ENCODE peak calls at places on chromosomes 4 and X, in ten cellular contexts. X is right cardiac atrium, J is cardiac fibroblast, Q is astrocyte, V is endodermal cell, L is heart right ventricle, P is transverse colon, G is epithelial cell of esophagus, K is kidney epithelial cell, A is dorsolateral prefrontal cortex. S is an unnamed sample.
A peak's percentile ranks its signal among the peaks of the same experiment; 100 is the strongest.

GRCh38 chrX:427812-428725 is 41.4 kb upstream of the PPP2R3B start:
- DNase-seq in G (no peak), P (no peak), Q (no peak), L (no peak), X (no peak), K (no peak), A (no peak), J (peak; percentile 18), V (peak; percentile 88), S (no peak)

GRCh38 chr4:23962462-23962861 is 72.6 kb upstream of the PPARGC1A start:
- DNase-seq in V (no peak), P (no peak), K (no peak), J (no peak), A (no peak), Q (no peak), X (no peak), L (no peak), G (no peak), S (no peak)

GRCh38 chr4:175678451-175678850 is 133.6 kb downstream of the GPM6A start:
- DNase-seq in G (no peak), K (no peak), V (no peak), P (no peak), L (no peak), J (no peak), Q (no peak), A (no peak), X (no peak), S (no peak)

GRCh38 chr4:99811850-99812249 is 4.8 kb upstream of the DAPP1 start:
- DNase-seq in G (peak; percentile 73), J (peak; percentile 63), V (peak; percentile 57), Q (no peak), L (no peak), X (no peak), A (no peak), P (peak; percentile 45), K (no peak), S (no peak)

GRCh38 chr4:98448923-98449322 is 187.7 kb downstream of the RAP1GDS1 start:
- DNase-seq in J (no peak), X (no peak), V (no peak), A (no peak), K (no peak), G (peak; percentile 48), Q (no peak), P (peak; percentile 33), L (peak; percentile 18), S (no peak)

GRCh38 chr4:88900432-88900831 is 156.6 kb downstream of the FAM13A start:
- DNase-seq in V (no peak), X (no peak), G (peak; percentile 32), K (no peak), Q (peak; percentile 76), L (no peak), A (no peak), J (peak; percentile 64), P (no peak), S (no peak)

GRCh38 chr4:77418333-77418732 is 187.3 kb upstream of the CXCL13 start:
- DNase-seq in K (no peak), Q (no peak), G (peak; percentile 56), V (peak; percentile 50), L (no peak), X (no peak), A (no peak), J (no peak), P (peak; percentile 10), S (no peak)

GRCh38 chr4:15778191-15778741 is at the start of gene CD38:
- DNase-seq in X (peak; percentile 56), A (no peak), J (no peak), Q (no peak), K (no peak), L (peak; percentile 60), V (peak; percentile 78), G (no peak), P (peak; percentile 68), S (peak; percentile 79)

GRCh38 chrX:29947225-29947624 is 268.1 kb upstream of the MAGEB2 start:
- DNase-seq in J (peak; percentile 13), X (no peak), P (no peak), A (no peak), K (no peak), L (no peak), Q (no peak), V (no peak), G (no peak), S (no peak)

GRCh38 chr4:165493359-165493758 is 114.6 kb downstream of the CPE start:
- DNase-seq in Q (peak; percentile 30), V (peak; percentile 96), X (peak; percentile 71), A (peak; percentile 31), L (peak; percentile 74), J (peak; percentile 76), P (peak; percentile 70), G (peak; percentile 77), K (peak; percentile 18), S (peak; percentile 71)

GRCh38 chr4:91935217-91935616 is 368.5 kb upstream of the GRID2 start:
- DNase-seq in V (peak; percentile 52), X (no peak), J (no peak), L (no peak), K (no peak), Q (no peak), P (no peak), A (no peak), G (no peak), S (no peak)

GRCh38 chr4:159444668-159445067 is 341.8 kb downstream of the RAPGEF2 start:
- DNase-seq in A (no peak), J (peak; percentile 38), Q (peak; percentile 41), V (no peak), G (peak; percentile 79), P (no peak), L (no peak), X (no peak), K (no peak), S (no peak)

GRCh38 chrX:154305481-154306205 is 10.0 kb downstream of the TKTL1 start:
- DNase-seq in K (no peak), Q (no peak), X (no peak), L (no peak), G (no peak), P (no peak), V (no peak), J (no peak), A (no peak), S (no peak)

GRCh38 chr4:4541040-4541631 is 712 bp downstream of the STX18 start:
- DNase-seq in Q (peak; percentile 55), X (peak; percentile 16), G (peak; percentile 82), V (no peak), L (no peak), K (no peak), P (peak; percentile 46), J (peak; percentile 67), A (no peak), S (no peak)

GRCh38 chr4:36348403-36348938 is 67.1 kb downstream of the DTHD1 start:
- DNase-seq in J (no peak), Q (no peak), K (no peak), X (no peak), L (no peak), P (no peak), A (no peak), G (no peak), V (no peak), S (no peak)

GRCh38 chr4:30720021-30720655 is at the start of gene PCDH7:
- DNase-seq in G (peak; percentile 71), A (peak; percentile 29), V (peak; percentile 87), Q (peak; percentile 79), P (peak; percentile 14), X (peak; percentile 26), K (no peak), L (peak; percentile 23), J (peak; percentile 58), S (peak; percentile 28)

GRCh38 chr4:30721353-30722091 is 1.4 kb downstream of the PCDH7 start:
- DNase-seq in X (peak; percentile 22), K (no peak), L (peak; percentile 46), Q (peak; percentile 51), P (peak; percentile 37), J (peak; percentile 22), G (peak; percentile 64), A (no peak), V (peak; percentile 86), S (peak; percentile 53)

GRCh38 chr4:30719363-30720020 is 677 bp upstream of the PCDH7 start:
- DNase-seq in V (peak; percentile 92), P (peak; percentile 40), G (peak; percentile 80), Q (peak; percentile 70), J (peak; percentile 54), X (peak; percentile 57), K (no peak), A (peak; percentile 36), L (peak; percentile 50), S (peak; percentile 70)

GRCh38 chr4:30722092-30722915 is 2.1 kb downstream of the PCDH7 start:
- DNase-seq in P (no peak), G (no peak), J (no peak), L (peak; percentile 32), V (no peak), Q (no peak), K (no peak), A (no peak), X (peak; percentile 27), S (no peak)

GRCh38 chr4:30720656-30721352 is 635 bp downstream of the PCDH7 start:
- DNase-seq in X (peak; percentile 41), K (no peak), Q (peak; percentile 58), A (no peak), J (peak; percentile 48), P (peak; percentile 12), L (peak; percentile 25), V (no peak), G (no peak), S (peak; percentile 46)
- H3K4me3 ChIP-seq in X (peak overlapping the region; percentile 23), K (peak overlapping the region; percentile 48), Q (peak overlapping the region; percentile 83), A (peak overlapping the region; percentile 76), J (peak overlapping the region; percentile 71), P (peak overlapping the region; percentile 73), L (peak overlapping the region; percentile 56), V (peak overlapping the region; percentile 96), G (peak overlapping the region; percentile 70), S (peak overlapping the region; percentile 66)

GRCh38 chrX:31236231-31236630 is 164.4 kb upstream of the FTHL17 start:
- DNase-seq in P (no peak), A (no peak), L (no peak), G (no peak), V (no peak), Q (no peak), K (no peak), X (no peak), J (no peak), S (no peak)
- H3K4me3 ChIP-seq in P (no peak overlapping the region), A (no peak overlapping the region), L (no peak overlapping the region), G (no peak overlapping the region), V (no peak overlapping the region), Q (no peak overlapping the region), K (no peak overlapping the region), X (no peak overlapping the region), J (no peak overlapping the region), S (no peak overlapping the region)

GRCh38 chrX:131735127-131735526 is 191.3 kb downstream of the OR13H1 start:
- DNase-seq in A (no peak), X (no peak), P (no peak), L (no peak), J (no peak), K (no peak), Q (no peak), V (no peak), G (peak; percentile 3), S (no peak)
- H3K4me3 ChIP-seq in A (peak overlapping the region; percentile 42), X (no peak overlapping the region), P (no peak overlapping the region), L (no peak overlapping the region), J (no peak overlapping the region), K (no peak overlapping the region), Q (no peak overlapping the region), V (no peak overlapping the region), G (no peak overlapping the region), S (no peak overlapping the region)

DNA sequence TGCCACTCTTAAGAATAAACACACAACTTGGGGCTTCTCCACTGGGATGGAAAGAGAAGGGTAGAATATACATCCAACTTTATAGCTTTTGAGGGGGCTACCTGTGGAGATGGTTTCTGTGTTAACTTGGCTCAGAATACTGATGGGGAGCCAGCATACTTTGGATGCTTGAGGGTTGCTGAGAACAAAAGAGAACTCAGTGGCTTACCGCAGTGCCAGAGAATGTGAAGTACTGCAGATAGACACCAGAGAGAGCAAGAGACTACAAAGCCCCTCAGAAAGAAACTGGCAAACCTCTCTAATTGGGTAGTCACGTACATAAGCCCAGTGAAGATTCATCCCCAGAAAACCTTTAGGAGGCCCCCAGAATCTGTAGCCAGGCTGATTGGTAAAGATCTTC is 214.4 kb downstream of the DCHS2 start:
- DNase-seq in K (no peak), P (no peak), J (no peak), V (peak; percentile 84), G (peak; percentile 5), X (no peak), A (no peak), L (no peak), Q (peak; percentile 18), S (no peak)
- H3K4me3 ChIP-seq in K (no peak overlapping the region), P (no peak overlapping the region), J (no peak overlapping the region), V (no peak overlapping the region), G (no peak overlapping the region), X (no peak overlapping the region), A (no peak overlapping the region), L (no peak overlapping the region), Q (no peak overlapping the region), S (no peak overlapping the region)